ENCODE peak calls at places on chromosomes 3 and 15, in five cellular contexts. Z, W, O, D and H are unnamed samples.

GRCh38 chr3:17639257-17639656 is 103.2 kb downstream of the TBC1D5 start:
- DNase-seq in Z (peak; percentile 63), W (no peak), O (no peak), D (no peak), H (no peak)

GRCh38 chr15:92848464-92848851 is 51.7 kb upstream of the CHD2 start:
- DNase-seq in Z (no peak), W (no peak), O (no peak), D (no peak), H (no peak)

GRCh38 chr3:13307041-13307440 is 113.1 kb downstream of the NUP210 start:
- DNase-seq in Z (no peak), W (no peak), O (no peak), D (peak; percentile 34), H (no peak)

GRCh38 chr3:129756871-129757270 is 136.6 kb downstream of the TMCC1 start:
- DNase-seq in Z (peak; percentile 71), W (no peak), O (no peak), D (no peak), H (no peak)

GRCh38 chr3:194128202-194128907 is 7.6 kb upstream of the HES1 start:
- DNase-seq in Z (peak; percentile 17), W (no peak), O (no peak), D (no peak), H (no peak)

GRCh38 chr3:45553469-45553974 is 41.0 kb upstream of the LIMD1 start:
- DNase-seq in Z (peak; percentile 83), W (no peak), O (peak; percentile 48), D (no peak), H (peak; percentile 82)

GRCh38 chr3:139319428-139320402 is 24.1 kb upstream of the MRPS22 start:
- DNase-seq in Z (peak; percentile 46), W (no peak), O (no peak), D (no peak), H (peak; percentile 50)

GRCh38 chr3:156150434-156151066 is 30.2 kb downstream of the KCNAB1 start:
- DNase-seq in Z (peak; percentile 87), W (peak; percentile 27), O (peak; percentile 53), D (no peak), H (peak; percentile 11)

GRCh38 chr3:150447631-150448465 is 39.8 kb downstream of the TSC22D2 start:
- DNase-seq in Z (no peak), W (peak; percentile 38), O (no peak), D (no peak), H (no peak)

GRCh38 chr15:70604671-70605070 is 158.7 kb downstream of the UACA start:
- DNase-seq in Z (peak; percentile 57), W (no peak), O (no peak), D (no peak), H (peak; percentile 44)

GRCh38 chr3:195198424-195199346 is 72.3 kb downstream of the XXYLT1 start:
- DNase-seq in Z (no peak), W (no peak), O (no peak), D (no peak), H (no peak)

DNA sequence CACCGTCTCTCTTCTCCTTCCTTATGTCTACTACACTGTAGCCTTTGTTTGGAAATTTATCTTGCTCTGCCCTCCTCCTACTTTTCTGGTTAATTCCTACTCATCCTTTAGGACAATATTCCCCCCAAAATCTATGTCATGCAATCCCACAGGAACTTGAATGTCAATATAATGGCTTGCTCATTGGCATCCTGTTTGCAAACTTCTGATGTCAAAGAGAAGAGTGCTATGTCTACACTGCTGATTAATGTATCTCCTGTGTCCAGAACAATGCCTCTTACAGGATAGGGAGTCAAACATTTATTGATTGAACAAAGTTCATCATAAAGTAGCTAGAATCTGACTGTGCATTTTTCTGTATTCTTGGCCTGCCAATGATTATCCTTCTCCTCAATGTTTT is 22.8 kb downstream of the SIDT1 start:
- DNase-seq in Z (no peak), W (no peak), O (no peak), D (no peak), H (no peak)
- H3K4me1 ChIP-seq in Z (no peaks in the 10 kb centered on the region), W (no peaks in the 10 kb centered on the region), O (peaks cover 3% of the 10 kb centered on the region), D (no peaks in the 10 kb centered on the region), H (peaks cover 11% of the 10 kb centered on the region)

GRCh38 chr3:188051801-188052228 is 102.1 kb upstream of the LPP start:
- DNase-seq in Z (peak; percentile 55), W (no peak), O (no peak), D (peak; percentile 86), H (no peak)
- H3K27ac ChIP-seq in Z (no peak overlapping the region), W (no peak overlapping the region), O (no peak overlapping the region), D (peak overlapping the region; percentile 95), H (no peak overlapping the region)

GRCh38 chr15:73865904-73866303 is 7.5 kb upstream of the TBC1D21 start:
- DNase-seq in Z (no peak), W (no peak), O (no peak), D (no peak), H (no peak)

GRCh38 chr15:73866481-73866880 is 6.9 kb upstream of the TBC1D21 start:
- DNase-seq in Z (no peak), W (no peak), O (no peak), D (no peak), H (no peak)

GRCh38 chr15:73867956-73868355 is 5.4 kb upstream of the TBC1D21 start:
- DNase-seq in Z (no peak), W (no peak), O (no peak), D (no peak), H (no peak)

GRCh38 chr15:73867426-73867825 is 5.9 kb upstream of the TBC1D21 start:
- DNase-seq in Z (no peak), W (no peak), O (no peak), D (no peak), H (no peak)

DNA sequence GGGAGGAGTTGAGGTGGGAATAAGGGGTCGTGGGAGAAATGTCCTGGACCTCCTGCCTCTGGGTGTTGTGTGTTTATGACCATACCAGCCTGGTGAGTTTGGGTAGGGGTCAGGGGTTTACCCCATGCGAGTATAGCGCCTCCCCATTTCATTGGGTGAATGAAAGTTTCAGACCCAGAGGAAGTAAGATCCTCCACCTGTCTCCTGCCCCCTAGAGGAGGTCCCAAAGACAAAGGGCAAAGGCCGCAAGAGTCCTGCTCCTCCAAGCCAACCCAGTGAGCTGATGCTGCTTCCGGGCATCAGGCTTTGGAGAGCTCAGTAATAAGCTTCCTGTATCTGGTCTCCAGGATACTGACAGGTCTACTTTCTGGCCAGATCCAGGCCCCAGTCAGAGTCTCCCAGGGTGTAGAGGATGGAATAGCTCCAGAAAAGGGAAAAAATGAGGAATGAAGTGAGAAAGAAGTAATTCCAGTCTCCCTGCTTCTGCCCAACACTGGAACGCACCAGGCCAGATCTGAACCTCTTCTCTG is 6.4 kb upstream of the TBC1D21 start:
- DNase-seq in Z (no peak), W (no peak), O (no peak), D (no peak), H (no peak)
- H3K4me1 ChIP-seq in Z (no peaks in the 10 kb centered on the region), W (no peaks in the 10 kb centered on the region), O (peaks cover 6% of the 10 kb centered on the region), D (no peaks in the 10 kb centered on the region), H (no peaks in the 10 kb centered on the region)

GRCh38 chr3:141330235-141330634 is 38.1 kb upstream of the ZBTB38 start:
- DNase-seq in Z (no peak), W (no peak), O (no peak), D (no peak), H (no peak)

GRCh38 chr3:141323936-141324704 is 44.2 kb upstream of the ZBTB38 start:
- DNase-seq in Z (no peak), W (no peak), O (no peak), D (no peak), H (no peak)

GRCh38 chr3:141326123-141326522 is 42.2 kb upstream of the ZBTB38 start:
- DNase-seq in Z (no peak), W (no peak), O (no peak), D (no peak), H (no peak)

GRCh38 chr3:141328286-141329166 is 39.8 kb upstream of the ZBTB38 start:
- DNase-seq in Z (no peak), W (no peak), O (peak; percentile 39), D (no peak), H (no peak)

GRCh38 chr3:141326626-141327025 is 41.7 kb upstream of the ZBTB38 start:
- DNase-seq in Z (peak; percentile 46), W (no peak), O (no peak), D (no peak), H (no peak)
- H3K27ac ChIP-seq in Z (no peak overlapping the region), W (no peak overlapping the region), O (peak overlapping the region; percentile 26), D (no peak overlapping the region), H (no peak overlapping the region)

DNA sequence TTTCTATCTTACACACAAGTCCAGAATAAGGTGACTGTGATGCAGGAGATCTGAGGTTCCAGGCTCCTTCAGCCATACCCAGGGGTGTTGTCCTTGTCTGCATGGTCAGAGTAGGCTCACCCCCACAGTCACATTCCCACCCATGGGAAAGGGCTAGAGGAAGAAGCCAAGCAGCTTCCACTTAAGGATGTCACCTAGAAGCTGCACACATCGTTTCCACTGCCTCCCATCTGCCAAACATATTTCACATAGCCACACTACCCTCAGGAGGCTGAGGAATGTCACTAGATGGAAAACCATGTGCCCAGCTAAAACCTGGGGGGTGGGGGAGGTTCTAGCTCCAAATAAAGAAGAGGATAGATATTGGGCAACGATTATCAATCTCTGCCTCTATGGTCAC is 58.1 kb downstream of the TMEM39A start:
- DNase-seq in Z (no peak), W (no peak), O (no peak), D (no peak), H (no peak)
- H3K4me1 ChIP-seq in Z (no peaks in the 10 kb centered on the region), W (no peaks in the 10 kb centered on the region), O (no peaks in the 10 kb centered on the region), D (no peaks in the 10 kb centered on the region), H (no peaks in the 10 kb centered on the region)

DNA sequence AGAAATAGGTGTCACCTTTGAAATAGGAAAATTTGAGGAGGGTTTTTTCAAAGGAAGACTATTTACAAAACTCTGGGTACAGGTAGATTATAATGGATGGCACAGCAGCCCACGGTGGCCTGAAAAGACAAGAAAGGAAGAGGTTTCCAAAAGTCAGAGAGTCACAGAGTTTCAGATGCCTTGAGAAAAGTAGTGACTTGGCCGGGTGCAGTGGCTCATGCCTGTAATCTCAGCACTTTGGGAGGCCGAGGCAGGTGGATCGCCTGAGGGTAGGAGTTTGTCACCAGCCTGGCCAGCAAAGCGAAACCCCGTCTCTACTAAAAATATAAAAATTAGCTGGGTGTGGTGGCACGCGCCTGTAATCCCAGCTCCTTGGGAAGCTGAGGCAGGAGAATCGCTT is 35.2 kb downstream of the OSTN start:
- DNase-seq in Z (no peak), W (no peak), O (no peak), D (no peak), H (no peak)
- H3K27ac ChIP-seq in Z (no peak overlapping the region), W (no peak overlapping the region), O (no peak overlapping the region), D (no peak overlapping the region), H (no peak overlapping the region)

GRCh38 chr15:90213123-90213817 is 12.1 kb downstream of the SEMA4B start:
- DNase-seq in Z (no peak), W (no peak), O (peak; percentile 93), D (no peak), H (peak; percentile 31)
- H3K4me1 ChIP-seq in Z (peaks cover 17% of the 10 kb centered on the region), W (peaks cover 96% of the 10 kb centered on the region), O (peaks cover 58% of the 10 kb centered on the region), D (no peaks in the 10 kb centered on the region), H (no peaks in the 10 kb centered on the region)

GRCh38 chr15:40239671-40240618 is 1.1 kb downstream of the PAK6 start:
- DNase-seq in Z (no peak), W (no peak), O (no peak), D (no peak), H (no peak)
- H3K27ac ChIP-seq in Z (no peak overlapping the region), W (peak overlapping the region; percentile 39), O (no peak overlapping the region), D (no peak overlapping the region), H (no peak overlapping the region)

GRCh38 chr3:127748754-127749327 is 73.5 kb downstream of the MGLL start:
- DNase-seq in Z (no peak), W (no peak), O (peak; percentile 13), D (no peak), H (no peak)
- H3K4me1 ChIP-seq in Z (no peaks in the 10 kb centered on the region), W (no peaks in the 10 kb centered on the region), O (peaks cover 24% of the 10 kb centered on the region), D (peaks cover 11% of the 10 kb centered on the region), H (peaks cover 89% of the 10 kb centered on the region)

GRCh38 chr3:39138804-39139415 is 14.5 kb downstream of the CSRNP1 start:
- DNase-seq in Z (peak; percentile 57), W (no peak), O (no peak), D (no peak), H (no peak)
- H3K27ac ChIP-seq in Z (no peak overlapping the region), W (no peak overlapping the region), O (no peak overlapping the region), D (no peak overlapping the region), H (no peak overlapping the region)